ENCODE peak calls at places on chromosomes 6 and 20, in ten cellular contexts. One of them, this sample, is unnamed.

GRCh38 chr6:15287670-15288069 is 41.8 kb downstream of the JARID2 start:
- DNase-seq in AG10803: no peak
- DNase-seq in PC-9: no peak
- DNase-seq in IMR-90: no peak
- DNase-seq in H1: no peak
- DNase-seq in HFF-Myc: no peak
- DNase-seq in foreskin fibroblast: no peak
- DNase-seq in lung: no peak
- DNase-seq in body of pancreas: no peak
- DNase-seq in left ventricle myocardium inferior: no peak
- DNase-seq in this sample: no peak

GRCh38 chr20:63533871-63534393 is 3.2 kb downstream of the PTK6 start:
- DNase-seq in AG10803: no peak
- DNase-seq in PC-9: peak
- DNase-seq in IMR-90: no peak
- DNase-seq in H1: no peak
- DNase-seq in HFF-Myc: no peak
- DNase-seq in foreskin fibroblast: no peak
- DNase-seq in lung: no peak
- DNase-seq in body of pancreas: peak
- DNase-seq in left ventricle myocardium inferior: no peak
- DNase-seq in this sample: no peak

GRCh38 chr6:43779864-43780260 is 9.9 kb downstream of the VEGFA start:
- DNase-seq in AG10803: no peak
- DNase-seq in PC-9: no peak
- DNase-seq in IMR-90: no peak
- DNase-seq in H1: no peak
- DNase-seq in HFF-Myc: no peak
- DNase-seq in foreskin fibroblast: no peak
- DNase-seq in lung: no peak
- DNase-seq in body of pancreas: peak
- DNase-seq in left ventricle myocardium inferior: no peak
- DNase-seq in this sample: no peak

GRCh38 chr20:6976535-6976934 is 209.0 kb downstream of the BMP2 start:
- DNase-seq in AG10803: no peak
- DNase-seq in PC-9: no peak
- DNase-seq in IMR-90: no peak
- DNase-seq in H1: no peak
- DNase-seq in HFF-Myc: no peak
- DNase-seq in foreskin fibroblast: peak
- DNase-seq in lung: no peak
- DNase-seq in body of pancreas: no peak
- DNase-seq in left ventricle myocardium inferior: no peak
- DNase-seq in this sample: no peak

GRCh38 chr20:50885068-50885467 is 46.2 kb downstream of the ADNP start:
- DNase-seq in AG10803: no peak
- DNase-seq in PC-9: no peak
- DNase-seq in IMR-90: no peak
- DNase-seq in H1: no peak
- DNase-seq in HFF-Myc: no peak
- DNase-seq in foreskin fibroblast: no peak
- DNase-seq in lung: no peak
- DNase-seq in body of pancreas: no peak
- DNase-seq in left ventricle myocardium inferior: no peak
- DNase-seq in this sample: peak

GRCh38 chr20:4369798-4370124 is 351.9 kb upstream of the PRND start:
- DNase-seq in AG10803: no peak
- DNase-seq in PC-9: no peak
- DNase-seq in IMR-90: no peak
- DNase-seq in H1: no peak
- DNase-seq in HFF-Myc: no peak
- DNase-seq in foreskin fibroblast: no peak
- DNase-seq in lung: no peak
- DNase-seq in body of pancreas: peak
- DNase-seq in left ventricle myocardium inferior: no peak
- DNase-seq in this sample: no peak

GRCh38 chr6:79546186-79546585 is 9.0 kb upstream of the LCA5 start:
- DNase-seq in AG10803: peak
- DNase-seq in PC-9: no peak
- DNase-seq in IMR-90: peak
- DNase-seq in H1: no peak
- DNase-seq in HFF-Myc: no peak
- DNase-seq in foreskin fibroblast: no peak
- DNase-seq in lung: no peak
- DNase-seq in body of pancreas: no peak
- DNase-seq in left ventricle myocardium inferior: no peak
- DNase-seq in this sample: no peak

GRCh38 chr6:137043710-137044365 is 927 bp downstream of the IL20RA start:
- DNase-seq in AG10803: peak
- DNase-seq in PC-9: peak
- DNase-seq in IMR-90: peak
- DNase-seq in H1: no peak
- DNase-seq in HFF-Myc: no peak
- DNase-seq in foreskin fibroblast: peak
- DNase-seq in lung: peak
- DNase-seq in body of pancreas: peak
- DNase-seq in left ventricle myocardium inferior: peak
- DNase-seq in this sample: peak

GRCh38 chr6:34544776-34545471 is 11.2 kb downstream of the SPDEF start:
- DNase-seq in AG10803: no peak
- DNase-seq in PC-9: no peak
- DNase-seq in IMR-90: no peak
- DNase-seq in H1: no peak
- DNase-seq in HFF-Myc: no peak
- DNase-seq in foreskin fibroblast: no peak
- DNase-seq in lung: no peak
- DNase-seq in body of pancreas: no peak
- DNase-seq in left ventricle myocardium inferior: no peak
- DNase-seq in this sample: no peak

GRCh38 chr6:150503586-150504339 is 95.9 kb upstream of the PLEKHG1 start:
- DNase-seq in AG10803: no peak
- DNase-seq in PC-9: no peak
- DNase-seq in IMR-90: no peak
- DNase-seq in H1: no peak
- DNase-seq in HFF-Myc: no peak
- DNase-seq in foreskin fibroblast: no peak
- DNase-seq in lung: no peak
- DNase-seq in body of pancreas: no peak
- DNase-seq in left ventricle myocardium inferior: no peak
- DNase-seq in this sample: no peak

GRCh38 chr6:53790886-53791285 is 3.9 kb upstream of the LRRC1 start:
- DNase-seq in AG10803: peak
- DNase-seq in PC-9: no peak
- DNase-seq in IMR-90: peak
- DNase-seq in H1: no peak
- DNase-seq in HFF-Myc: peak
- DNase-seq in foreskin fibroblast: no peak
- DNase-seq in lung: no peak
- DNase-seq in body of pancreas: no peak
- DNase-seq in left ventricle myocardium inferior: no peak
- DNase-seq in this sample: no peak

GRCh38 chr6:169689247-169689646 is 12.6 kb downstream of the WDR27 start:
- DNase-seq in AG10803: peak
- DNase-seq in PC-9: no peak
- DNase-seq in IMR-90: peak
- DNase-seq in H1: no peak
- DNase-seq in HFF-Myc: no peak
- DNase-seq in foreskin fibroblast: peak
- DNase-seq in lung: no peak
- DNase-seq in body of pancreas: no peak
- DNase-seq in left ventricle myocardium inferior: no peak
- DNase-seq in this sample: no peak

GRCh38 chr6:31752739-31753319 is 9.6 kb upstream of the SAPCD1 start:
- DNase-seq in AG10803: peak
- DNase-seq in PC-9: no peak
- DNase-seq in IMR-90: peak
- DNase-seq in H1: no peak
- DNase-seq in HFF-Myc: no peak
- DNase-seq in foreskin fibroblast: peak
- DNase-seq in lung: no peak
- DNase-seq in body of pancreas: no peak
- DNase-seq in left ventricle myocardium inferior: no peak
- DNase-seq in this sample: no peak

GRCh38 chr6:82924799-82925535 is 140.7 kb downstream of the UBE3D start:
- DNase-seq in AG10803: peak
- DNase-seq in PC-9: no peak
- DNase-seq in IMR-90: peak
- DNase-seq in H1: no peak
- DNase-seq in HFF-Myc: no peak
- DNase-seq in foreskin fibroblast: peak
- DNase-seq in lung: no peak
- DNase-seq in body of pancreas: no peak
- DNase-seq in left ventricle myocardium inferior: no peak
- DNase-seq in this sample: no peak

GRCh38 chr6:110422444-110422822 is 7.1 kb upstream of the DDO start:
- DNase-seq in AG10803: no peak
- DNase-seq in PC-9: no peak
- DNase-seq in IMR-90: no peak
- DNase-seq in H1: no peak
- DNase-seq in HFF-Myc: no peak
- DNase-seq in foreskin fibroblast: no peak
- DNase-seq in lung: no peak
- DNase-seq in body of pancreas: no peak
- DNase-seq in left ventricle myocardium inferior: no peak
- DNase-seq in this sample: no peak

GRCh38 chr6:159540152-159540551 is 152.9 kb downstream of the SOD2 start:
- DNase-seq in AG10803: no peak
- DNase-seq in PC-9: no peak
- DNase-seq in IMR-90: no peak
- DNase-seq in H1: peak
- DNase-seq in HFF-Myc: no peak
- DNase-seq in foreskin fibroblast: no peak
- DNase-seq in lung: no peak
- DNase-seq in body of pancreas: no peak
- DNase-seq in left ventricle myocardium inferior: no peak
- DNase-seq in this sample: peak
- H3K4me3 ChIP-seq in AG10803: no peak
- H3K4me3 ChIP-seq in PC-9: no peak
- H3K4me3 ChIP-seq in IMR-90: no peak
- H3K4me3 ChIP-seq in H1: no peak
- H3K4me3 ChIP-seq in HFF-Myc: no peak
- H3K4me3 ChIP-seq in foreskin fibroblast: no peak
- H3K4me3 ChIP-seq in lung: no peak
- H3K4me3 ChIP-seq in body of pancreas: no peak
- H3K4me3 ChIP-seq in left ventricle myocardium inferior: no peak
- H3K4me3 ChIP-seq in this sample: no peak

GRCh38 chr20:46332373-46333135 is 24.3 kb upstream of the CDH22 start:
- DNase-seq in AG10803: no peak
- DNase-seq in PC-9: no peak
- DNase-seq in IMR-90: no peak
- DNase-seq in H1: no peak
- DNase-seq in HFF-Myc: no peak
- DNase-seq in foreskin fibroblast: no peak
- DNase-seq in lung: no peak
- DNase-seq in body of pancreas: no peak
- DNase-seq in left ventricle myocardium inferior: no peak
- DNase-seq in this sample: no peak

GRCh38 chr20:46333136-46333991 is 25.1 kb upstream of the CDH22 start:
- DNase-seq in AG10803: no peak
- DNase-seq in PC-9: no peak
- DNase-seq in IMR-90: no peak
- DNase-seq in H1: no peak
- DNase-seq in HFF-Myc: no peak
- DNase-seq in foreskin fibroblast: no peak
- DNase-seq in lung: no peak
- DNase-seq in body of pancreas: no peak
- DNase-seq in left ventricle myocardium inferior: no peak
- DNase-seq in this sample: no peak

GRCh38 chr20:46330072-46330763 is 21.9 kb upstream of the CDH22 start:
- DNase-seq in AG10803: no peak
- DNase-seq in PC-9: no peak
- DNase-seq in IMR-90: no peak
- DNase-seq in H1: no peak
- DNase-seq in HFF-Myc: no peak
- DNase-seq in foreskin fibroblast: no peak
- DNase-seq in lung: no peak
- DNase-seq in body of pancreas: peak
- DNase-seq in left ventricle myocardium inferior: no peak
- DNase-seq in this sample: no peak

GRCh38 chr20:46331612-46332361 is 23.5 kb upstream of the CDH22 start:
- DNase-seq in AG10803: no peak
- DNase-seq in PC-9: no peak
- DNase-seq in IMR-90: no peak
- DNase-seq in H1: no peak
- DNase-seq in HFF-Myc: no peak
- DNase-seq in foreskin fibroblast: no peak
- DNase-seq in lung: no peak
- DNase-seq in body of pancreas: no peak
- DNase-seq in left ventricle myocardium inferior: no peak
- DNase-seq in this sample: no peak

DNA sequence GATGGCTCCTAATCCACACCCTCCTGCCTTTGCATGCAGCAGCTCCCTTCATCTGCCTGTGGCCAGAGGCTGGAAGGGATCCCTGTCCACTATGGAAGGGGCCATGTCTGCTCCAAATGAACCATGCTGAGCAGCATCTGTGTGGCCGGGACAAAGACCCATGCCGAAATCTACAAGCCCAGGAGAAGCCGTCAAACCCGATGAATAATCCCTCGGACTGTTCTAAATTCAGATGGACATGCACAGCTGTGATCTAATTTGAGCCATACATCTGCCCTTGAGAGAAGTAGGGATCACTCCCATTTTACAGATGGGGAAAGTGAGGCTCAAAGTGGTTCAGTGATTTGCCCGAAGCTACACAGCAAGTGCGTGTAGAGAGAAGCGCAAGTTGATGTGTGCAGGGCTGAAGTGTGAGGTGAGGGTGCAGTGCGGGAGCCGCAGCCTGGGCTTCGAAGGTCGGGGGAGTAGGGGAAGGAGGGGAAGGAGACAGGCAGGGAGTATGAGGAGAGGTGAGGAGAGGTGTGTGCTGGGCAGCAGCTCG is 22.6 kb upstream of the CDH22 start:
- DNase-seq in AG10803: no peak
- DNase-seq in PC-9: no peak
- DNase-seq in IMR-90: no peak
- DNase-seq in H1: no peak
- DNase-seq in HFF-Myc: no peak
- DNase-seq in foreskin fibroblast: no peak
- DNase-seq in lung: no peak
- DNase-seq in body of pancreas: no peak
- DNase-seq in left ventricle myocardium inferior: no peak
- DNase-seq in this sample: no peak
- TF ChIP-seq CTCF in AG10803: no peak
- TF ChIP-seq CTCF in PC-9: no peak
- TF ChIP-seq CTCF in IMR-90: no peak
- TF ChIP-seq CTCF in H1: no peak
- TF ChIP-seq CTCF in HFF-Myc: no peak
- TF ChIP-seq CTCF in foreskin fibroblast: no peak
- TF ChIP-seq CTCF in lung: no peak
- TF ChIP-seq CTCF in body of pancreas: no peak
- TF ChIP-seq CTCF in left ventricle myocardium inferior: no peak
- TF ChIP-seq CTCF in this sample: no peak

GRCh38 chr20:47318027-47318595 is 38.4 kb downstream of the ZMYND8 start:
- DNase-seq in AG10803: peak
- DNase-seq in PC-9: peak
- DNase-seq in IMR-90: peak
- DNase-seq in H1: peak
- DNase-seq in HFF-Myc: peak
- DNase-seq in foreskin fibroblast: peak
- DNase-seq in lung: no peak
- DNase-seq in body of pancreas: no peak
- DNase-seq in left ventricle myocardium inferior: no peak
- DNase-seq in this sample: peak
- H3K4me3 ChIP-seq in AG10803: peak
- H3K4me3 ChIP-seq in PC-9: peak
- H3K4me3 ChIP-seq in IMR-90: no peak
- H3K4me3 ChIP-seq in H1: peak
- H3K4me3 ChIP-seq in HFF-Myc: peak
- H3K4me3 ChIP-seq in foreskin fibroblast: peak
- H3K4me3 ChIP-seq in lung: no peak
- H3K4me3 ChIP-seq in body of pancreas: no peak
- H3K4me3 ChIP-seq in left ventricle myocardium inferior: peak
- H3K4me3 ChIP-seq in this sample: no peak

GRCh38 chr20:354298-354977 is 7.5 kb downstream of the NRSN2 start:
- DNase-seq in AG10803: peak
- DNase-seq in PC-9: peak
- DNase-seq in IMR-90: peak
- DNase-seq in H1: no peak
- DNase-seq in HFF-Myc: no peak
- DNase-seq in foreskin fibroblast: peak
- DNase-seq in lung: peak
- DNase-seq in body of pancreas: peak
- DNase-seq in left ventricle myocardium inferior: peak
- DNase-seq in this sample: peak
- TF ChIP-seq CTCF in AG10803: peak
- TF ChIP-seq CTCF in PC-9: peak
- TF ChIP-seq CTCF in IMR-90: peak
- TF ChIP-seq CTCF in H1: peak
- TF ChIP-seq CTCF in HFF-Myc: peak
- TF ChIP-seq CTCF in foreskin fibroblast: peak
- TF ChIP-seq CTCF in lung: peak
- TF ChIP-seq CTCF in body of pancreas: peak
- TF ChIP-seq CTCF in left ventricle myocardium inferior: peak
- TF ChIP-seq CTCF in this sample: peak